ENCODE peak calls at places on chromosomes 6 and 20, in four cellular contexts. One of them, this sample, is unnamed.

GRCh38 chr6:122736606-122737005 is 42.9 kb upstream of the FABP7 start:
- DNase-seq in K562: no peak
- DNase-seq in GM12878: no peak
- DNase-seq in HL-60: no peak
- DNase-seq in this sample: no peak

GRCh38 chr6:170091639-170092579 is 199.0 kb downstream of the DLL1 start:
- DNase-seq in K562: no peak
- DNase-seq in GM12878: no peak
- DNase-seq in HL-60: no peak
- DNase-seq in this sample: no peak

GRCh38 chr20:33444797-33445560 is 1.4 kb upstream of the SNTA1 start:
- DNase-seq in HL-60: no peak
- DNase-seq in GM12878: no peak
- DNase-seq in K562: no peak
- DNase-seq in this sample: no peak

GRCh38 chr6:137677714-137678113 is 183.5 kb upstream of the OLIG3 start:
- DNase-seq in K562: no peak
- DNase-seq in GM12878: no peak
- DNase-seq in HL-60: peak; percentile 84
- DNase-seq in this sample: no peak

GRCh38 chr6:56708810-56709597 is 66.3 kb upstream of the DST start:
- DNase-seq in GM12878: no peak
- DNase-seq in K562: peak; percentile 10
- DNase-seq in HL-60: peak; percentile 24
- DNase-seq in this sample: no peak

GRCh38 chr20:49624317-49624716 is 56.4 kb upstream of the PTGIS start:
- DNase-seq in GM12878: no peak
- DNase-seq in K562: no peak
- DNase-seq in HL-60: peak; percentile 12
- DNase-seq in this sample: no peak

GRCh38 chr6:159693128-159693893 is at the start of gene SOD2:
- DNase-seq in HL-60: peak; percentile 84
- DNase-seq in K562: peak; percentile 98
- DNase-seq in GM12878: no peak
- DNase-seq in this sample: peak; percentile 82

GRCh38 chr20:57770852-57771746 is 61.3 kb upstream of the PMEPA1 start:
- DNase-seq in K562: no peak
- DNase-seq in GM12878: no peak
- DNase-seq in HL-60: no peak
- DNase-seq in this sample: no peak

GRCh38 chr20:37534401-37535157 is 6.9 kb upstream of the BLCAP start:
- DNase-seq in HL-60: peak; percentile 57
- DNase-seq in GM12878: peak; percentile 90
- DNase-seq in K562: peak; percentile 49
- DNase-seq in this sample: no peak

GRCh38 chr20:58666702-58667101 is 15.6 kb downstream of the STX16 start:
- DNase-seq in K562: no peak
- DNase-seq in HL-60: no peak
- DNase-seq in GM12878: no peak
- DNase-seq in this sample: no peak

GRCh38 chr20:17097603-17098002 is 129.2 kb upstream of the PCSK2 start:
- DNase-seq in GM12878: no peak
- DNase-seq in HL-60: no peak
- DNase-seq in K562: no peak
- DNase-seq in this sample: no peak

GRCh38 chr6:116012966-116013365 is 47.7 kb downstream of the FRK start:
- DNase-seq in HL-60: no peak
- DNase-seq in K562: no peak
- DNase-seq in GM12878: no peak
- DNase-seq in this sample: no peak

GRCh38 chr6:95856876-95857364 is 158.9 kb upstream of the FUT9 start:
- DNase-seq in K562: no peak
- DNase-seq in GM12878: no peak
- DNase-seq in HL-60: no peak
- DNase-seq in this sample: no peak

GRCh38 chr6:57173056-57173885 is 1.1 kb downstream of the BAG2 start:
- DNase-seq in HL-60: peak; percentile 56
- DNase-seq in K562: no peak
- DNase-seq in GM12878: no peak
- DNase-seq in this sample: peak; percentile 19

GRCh38 chr20:63745424-63745805 is 5.8 kb downstream of the SLC2A4RG start:
- DNase-seq in GM12878: no peak
- DNase-seq in K562: peak; percentile 13
- DNase-seq in HL-60: no peak
- DNase-seq in this sample: no peak

GRCh38 chr6:121897337-121897760 is 461.9 kb downstream of the GJA1 start:
- DNase-seq in K562: no peak
- DNase-seq in HL-60: no peak
- DNase-seq in GM12878: no peak
- DNase-seq in this sample: no peak

GRCh38 chr6:149114167-149114566 is 203.3 kb upstream of the TAB2 start:
- DNase-seq in K562: no peak
- DNase-seq in GM12878: no peak
- DNase-seq in HL-60: no peak
- DNase-seq in this sample: no peak

GRCh38 chr6:56019973-56020372 is 144.6 kb upstream of the BMP5 start:
- DNase-seq in K562: no peak
- DNase-seq in HL-60: no peak
- DNase-seq in GM12878: no peak
- DNase-seq in this sample: no peak

GRCh38 chr6:3915076-3915791 is 66.1 kb downstream of the FAM50B start:
- DNase-seq in GM12878: peak; percentile 24
- DNase-seq in K562: no peak
- DNase-seq in HL-60: no peak
- DNase-seq in this sample: no peak

GRCh38 chr6:108961985-108962384 is 113.8 kb downstream of the ARMC2 start:
- DNase-seq in HL-60: no peak
- DNase-seq in GM12878: no peak
- DNase-seq in K562: no peak
- DNase-seq in this sample: no peak

GRCh38 chr6:5782783-5783567 is 223.8 kb downstream of the NRN1 start:
- DNase-seq in GM12878: no peak
- DNase-seq in K562: no peak
- DNase-seq in HL-60: no peak
- DNase-seq in this sample: no peak

GRCh38 chr6:161168281-161168891 is 105.5 kb downstream of the AGPAT4 start:
- DNase-seq in GM12878: no peak
- DNase-seq in HL-60: no peak
- DNase-seq in K562: no peak
- DNase-seq in this sample: no peak

GRCh38 chr20:45968081-45968671 is 3.8 kb downstream of the ZNF335 start:
- DNase-seq in HL-60: no peak
- DNase-seq in K562: peak; percentile 6
- DNase-seq in GM12878: no peak
- DNase-seq in this sample: no peak

GRCh38 chr6:11414564-11414963 is 123.0 kb upstream of the TMEM170B start:
- DNase-seq in HL-60: no peak
- DNase-seq in K562: no peak
- DNase-seq in GM12878: peak; percentile 72
- DNase-seq in this sample: no peak

DNA sequence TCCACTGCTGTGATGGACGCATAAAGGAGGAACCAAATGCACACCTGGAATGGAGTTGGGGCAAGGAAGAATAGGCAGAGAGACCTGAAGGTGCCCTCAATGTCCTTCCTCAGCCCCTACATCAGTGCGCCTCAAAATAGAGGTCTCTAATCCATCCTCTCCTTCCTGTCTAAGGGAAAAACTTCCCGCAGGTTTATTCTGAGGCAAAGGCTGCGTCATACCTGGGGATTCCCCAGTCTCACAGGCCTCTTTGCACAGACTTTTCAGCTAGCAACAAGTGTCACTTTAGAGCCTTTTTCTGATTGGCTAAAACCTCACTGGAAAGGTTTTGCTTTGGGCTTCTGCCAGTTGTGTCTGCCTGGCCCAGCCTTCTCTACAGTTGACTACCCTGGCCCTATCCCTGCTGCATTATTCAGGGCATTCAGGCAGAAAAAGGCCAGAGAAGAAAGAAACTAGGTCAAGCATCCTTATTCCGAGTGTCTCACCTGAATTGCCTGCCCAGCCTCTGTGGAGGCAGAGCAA is 1.8 kb upstream of the HLA-DQB1 start:
- DNase-seq in HL-60: no peak
- DNase-seq in GM12878: peak; percentile 95
- DNase-seq in K562: no peak
- DNase-seq in this sample: peak; percentile 36
- TF ChIP-seq POLR2AphosphoS5 in HL-60: no peak
- TF ChIP-seq POLR2AphosphoS5 in GM12878: peak; percentile 89
- TF ChIP-seq POLR2AphosphoS5 in K562: no peak
- TF ChIP-seq POLR2AphosphoS5 in this sample: peak; percentile 74

GRCh38 chr6:167113935-167114910 is 8.7 kb upstream of the CCR6 start:
- DNase-seq in K562: no peak
- DNase-seq in GM12878: peak; percentile 93
- DNase-seq in HL-60: no peak
- DNase-seq in this sample: peak; percentile 78
- TF ChIP-seq SPI1 in K562: no peak
- TF ChIP-seq SPI1 in GM12878: no peak
- TF ChIP-seq SPI1 in HL-60: no peak
- TF ChIP-seq SPI1 in this sample: no peak

DNA sequence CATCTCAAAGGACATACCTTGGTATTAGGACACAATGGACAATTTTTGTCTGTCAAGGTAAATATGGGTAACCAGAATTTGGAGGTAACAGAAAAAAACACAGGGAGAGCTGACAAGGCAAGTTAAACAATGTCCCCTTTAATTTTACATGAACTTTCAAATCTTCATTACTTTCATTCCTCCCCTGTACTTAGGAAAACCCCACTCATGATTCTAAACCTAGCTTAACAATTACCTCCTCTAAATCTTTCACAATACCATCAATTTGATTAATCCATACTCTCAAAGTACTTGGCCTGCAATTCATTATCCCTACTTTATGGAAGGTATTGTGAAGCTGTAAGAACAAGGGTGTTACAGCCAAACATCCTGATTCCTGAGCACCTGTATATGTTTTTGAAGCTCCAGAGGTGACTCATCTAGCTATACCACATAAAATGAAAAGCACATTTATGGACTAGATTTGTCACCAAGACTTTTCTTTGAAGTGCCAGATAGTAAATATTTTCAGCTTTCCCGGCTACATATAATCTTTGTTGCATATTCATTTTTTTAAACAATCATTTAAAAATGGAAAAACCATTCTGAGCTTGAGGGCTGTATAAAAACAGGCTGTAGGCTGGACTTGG is 23.0 kb downstream of the DEK start:
- DNase-seq in GM12878: no peak
- DNase-seq in K562: no peak
- DNase-seq in HL-60: no peak
- DNase-seq in this sample: no peak
- TF ChIP-seq POLR2AphosphoS5 in GM12878: no peak
- TF ChIP-seq POLR2AphosphoS5 in K562: no peak
- TF ChIP-seq POLR2AphosphoS5 in HL-60: no peak
- TF ChIP-seq POLR2AphosphoS5 in this sample: no peak

GRCh38 chr6:70967049-70967448 is 10.2 kb upstream of the B3GAT2 start:
- DNase-seq in K562: no peak
- DNase-seq in HL-60: no peak
- DNase-seq in GM12878: no peak
- DNase-seq in this sample: no peak
- TF ChIP-seq SPI1 in K562: no peak
- TF ChIP-seq SPI1 in HL-60: no peak
- TF ChIP-seq SPI1 in GM12878: no peak
- TF ChIP-seq SPI1 in this sample: no peak

DNA sequence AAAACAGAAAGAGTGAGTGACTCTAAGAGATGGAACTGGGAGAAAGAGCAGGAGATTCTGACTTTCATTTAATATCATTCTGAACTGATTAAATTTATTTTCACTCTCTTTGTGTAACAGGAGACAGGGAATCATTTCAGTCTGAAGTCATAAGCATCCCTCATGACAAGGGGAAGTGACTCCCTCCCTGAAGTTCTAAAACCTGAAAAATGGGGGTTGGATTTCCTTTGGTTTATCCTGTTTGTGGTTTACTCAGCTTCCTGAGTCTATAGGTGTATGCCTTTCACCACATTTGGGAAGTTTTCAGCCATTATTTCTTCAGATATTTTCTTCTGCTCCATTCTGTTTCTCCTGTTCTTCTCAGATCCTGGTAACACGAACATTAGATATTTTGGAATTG is 3.4 kb upstream of the FKBP1A start:
- DNase-seq in GM12878: no peak
- DNase-seq in K562: no peak
- DNase-seq in HL-60: no peak
- DNase-seq in this sample: no peak
- TF ChIP-seq POLR2AphosphoS5 in GM12878: no peak
- TF ChIP-seq POLR2AphosphoS5 in K562: no peak
- TF ChIP-seq POLR2AphosphoS5 in HL-60: no peak
- TF ChIP-seq POLR2AphosphoS5 in this sample: no peak

This sample was measured in GM12891.